ENCODE peak calls at places on chromosomes 1 and 21, in seven cellular contexts. L is gastrocnemius medialis; V is GM12878; R is CD4-positive, alpha-beta T cell; M is fibroblast of pulmonary artery; Y is PC-3; B is body of pancreas. K is an unnamed sample.

GRCh38 chr1:227945891-227946623 is 1.7 kb downstream of the WNT9A start:
- DNase-seq in L (peak), V (no peak), R (no peak), M (peak), Y (peak), B (peak), K (no peak)

GRCh38 chr1:41109316-41110263 is 88.1 kb upstream of the SLFNL1 start:
- DNase-seq in L (peak), V (no peak), R (no peak), M (peak), Y (peak), B (peak), K (no peak)

GRCh38 chr1:156559086-156559796 is 13.1 kb downstream of the IQGAP3 start:
- DNase-seq in L (no peak), V (no peak), R (no peak), M (no peak), Y (no peak), B (no peak), K (no peak)

GRCh38 chr1:197268012-197268411 is at the start of gene CRB1:
- DNase-seq in L (no peak), V (no peak), R (no peak), M (no peak), Y (no peak), B (no peak), K (no peak)

GRCh38 chr1:17829579-17829978 is 74.4 kb downstream of the ACTL8 start:
- DNase-seq in L (no peak), V (no peak), R (no peak), M (no peak), Y (no peak), B (no peak), K (no peak)

GRCh38 chr1:184380468-184380867 is 6.4 kb upstream of the C1orf21 start:
- DNase-seq in L (no peak), V (no peak), R (no peak), M (no peak), Y (no peak), B (no peak), K (no peak)

GRCh38 chr21:44510109-44510507 is 29.9 kb downstream of the KRTAP10-1 start:
- DNase-seq in L (no peak), V (no peak), R (no peak), M (no peak), Y (peak), B (no peak), K (no peak)

GRCh38 chr1:221470000-221470698 is 271.7 kb downstream of the DUSP10 start:
- DNase-seq in L (no peak), V (no peak), R (no peak), M (no peak), Y (no peak), B (no peak), K (no peak)

GRCh38 chr1:18191037-18191867 is 83.7 kb downstream of the IGSF21 start:
- DNase-seq in L (no peak), V (no peak), R (no peak), M (no peak), Y (no peak), B (no peak), K (no peak)

GRCh38 chr1:9040659-9041030 is 14.4 kb upstream of the SLC2A7 start:
- DNase-seq in L (no peak), V (no peak), R (no peak), M (no peak), Y (no peak), B (no peak), K (no peak)

GRCh38 chr1:229007701-229008100 is 263.2 kb upstream of the RAB4A start:
- DNase-seq in L (no peak), V (no peak), R (no peak), M (no peak), Y (no peak), B (no peak), K (no peak)

GRCh38 chr1:81550753-81551152 is 250.0 kb upstream of the ADGRL2 start:
- DNase-seq in L (no peak), V (no peak), R (no peak), M (no peak), Y (peak), B (no peak), K (no peak)

GRCh38 chr1:41331546-41331917 is 29.7 kb upstream of the FOXO6 start:
- DNase-seq in L (no peak), V (no peak), R (no peak), M (no peak), Y (no peak), B (no peak), K (no peak)

GRCh38 chr1:162091681-162092524 is 22.4 kb downstream of the NOS1AP start:
- DNase-seq in L (no peak), V (no peak), R (no peak), M (no peak), Y (peak), B (no peak), K (no peak)

GRCh38 chr1:203153989-203154821 is 21.4 kb downstream of the MYBPH start:
- DNase-seq in L (no peak), V (no peak), R (no peak), M (peak), Y (peak), B (no peak), K (no peak)

GRCh38 chr1:172821609-172822274 is 162.8 kb downstream of the FASLG start:
- DNase-seq in L (no peak), V (no peak), R (no peak), M (peak), Y (peak), B (no peak), K (no peak)

GRCh38 chr1:67646145-67647035 is 38.6 kb upstream of the GADD45A start:
- DNase-seq in L (peak), V (no peak), R (no peak), M (peak), Y (peak), B (peak), K (no peak)

GRCh38 chr1:231414260-231415016 is 7.6 kb downstream of the EGLN1 start:
- DNase-seq in L (peak), V (no peak), R (no peak), M (no peak), Y (no peak), B (no peak), K (no peak)

GRCh38 chr1:48030696-48031365 is 33.6 kb upstream of the TRABD2B start:
- DNase-seq in L (no peak), V (no peak), R (no peak), M (no peak), Y (no peak), B (no peak), K (no peak)

GRCh38 chr1:96634863-96635262 is 86.7 kb upstream of the PTBP2 start:
- DNase-seq in L (no peak), V (no peak), R (no peak), M (no peak), Y (peak), B (no peak), K (no peak)

GRCh38 chr1:76901158-76901767 is 34.0 kb downstream of the ST6GALNAC5 start:
- DNase-seq in L (no peak), V (peak), R (no peak), M (peak), Y (peak), B (no peak), K (peak)

GRCh38 chr1:186076006-186076405 is 299.0 kb downstream of the TPR start:
- DNase-seq in L (no peak), V (no peak), R (no peak), M (no peak), Y (no peak), B (no peak), K (no peak)

GRCh38 chr1:218521414-218522169 is 176.5 kb downstream of the TGFB2 start:
- DNase-seq in L (peak), V (no peak), R (peak), M (no peak), Y (peak), B (peak), K (peak)

GRCh38 chr1:2145946-2146835 is 48.4 kb downstream of the FAAP20 start:
- DNase-seq in L (no peak), V (no peak), R (no peak), M (no peak), Y (no peak), B (no peak), K (no peak)

GRCh38 chr1:12294076-12294475 is 64.2 kb downstream of the VPS13D start:
- DNase-seq in L (no peak), V (no peak), R (no peak), M (peak), Y (no peak), B (no peak), K (no peak)

GRCh38 chr1:202710070-202711025 is at the start of gene SYT2:
- DNase-seq in L (no peak), V (no peak), R (no peak), M (peak), Y (no peak), B (peak), K (peak)

GRCh38 chr21:44013380-44014088 is 1.4 kb downstream of the TRAPPC10 start:
- DNase-seq in L (no peak), V (peak), R (no peak), M (no peak), Y (peak), B (no peak), K (no peak)

GRCh38 chr1:51960262-51960661 is 30.2 kb downstream of the RAB3B start:
- DNase-seq in L (no peak), V (no peak), R (no peak), M (no peak), Y (no peak), B (peak), K (no peak)

GRCh38 chr21:19998450-19998849 is 999.8 kb upstream of the NCAM2 start:
- DNase-seq in L (no peak), V (no peak), R (no peak), M (no peak), Y (no peak), B (no peak), K (no peak)

GRCh38 chr1:24043345-24044032 is 63.4 kb upstream of the SRSF10 start:
- DNase-seq in L (no peak), V (no peak), R (no peak), M (no peak), Y (no peak), B (no peak), K (no peak)

GRCh38 chr1:207495816-207496792 is at the start of gene CR1:
- DNase-seq in L (peak), V (no peak), R (peak), M (peak), Y (no peak), B (peak), K (peak)

GRCh38 chr1:27563407-27564263 is 40.3 kb downstream of the AHDC1 start:
- DNase-seq in L (peak), V (no peak), R (no peak), M (peak), Y (peak), B (peak), K (no peak)

GRCh38 chr21:32370971-32371766 is 21.6 kb downstream of the URB1 start:
- DNase-seq in L (no peak), V (no peak), R (no peak), M (peak), Y (no peak), B (no peak), K (no peak)

GRCh38 chr1:234893725-234894630 is 234.7 kb downstream of the TOMM20 start:
- DNase-seq in L (no peak), V (no peak), R (no peak), M (peak), Y (peak), B (peak), K (no peak)

GRCh38 chr1:84847253-84848247 is 45.5 kb downstream of the LPAR3 start:
- DNase-seq in L (no peak), V (no peak), R (no peak), M (peak), Y (peak), B (peak), K (no peak)

GRCh38 chr1:216908116-216908515 is 184.9 kb upstream of the ESRRG start:
- DNase-seq in L (no peak), V (no peak), R (no peak), M (no peak), Y (no peak), B (no peak), K (no peak)

GRCh38 chr1:150514260-150514659 is 1.3 kb upstream of the FALEC start:
- DNase-seq in L (no peak), V (no peak), R (no peak), M (no peak), Y (no peak), B (no peak), K (no peak)

GRCh38 chr1:157113116-157113515 is 13.5 kb upstream of the ETV3L start:
- DNase-seq in L (no peak), V (no peak), R (no peak), M (no peak), Y (no peak), B (no peak), K (no peak)

GRCh38 chr1:84862810-84863251 is 30.2 kb downstream of the LPAR3 start:
- DNase-seq in L (no peak), V (peak), R (peak), M (no peak), Y (no peak), B (no peak), K (no peak)

GRCh38 chr1:231693361-231694080 is 66.9 kb downstream of the DISC1 start:
- DNase-seq in L (peak), V (no peak), R (no peak), M (no peak), Y (no peak), B (no peak), K (no peak)

GRCh38 chr21:25871566-25871965 is 136.8 kb downstream of the GABPA start:
- DNase-seq in L (no peak), V (no peak), R (no peak), M (no peak), Y (peak), B (no peak), K (no peak)
- TF ChIP-seq CTCF in L (no peak), V (peak), R (no peak), M (peak), Y (peak), B (no peak), K (peak)

GRCh38 chr21:37642493-37642892 is 273.8 kb downstream of the KCNJ6 start:
- DNase-seq in L (no peak), V (no peak), R (no peak), M (no peak), Y (peak), B (no peak), K (no peak)
- TF ChIP-seq CTCF in L (peak), V (peak), R (peak), M (no peak), Y (peak), B (peak), K (peak)

GRCh38 chr1:15526490-15527339 is at the start of gene DNAJC16:
- DNase-seq in L (peak), V (peak), R (peak), M (peak), Y (peak), B (peak), K (peak)
- TF ChIP-seq CTCF in L (no peak), V (no peak), R (no peak), M (peak), Y (no peak), B (peak), K (no peak)

GRCh38 chr1:240854367-240854766 is 242.4 kb upstream of the GREM2 start:
- DNase-seq in L (no peak), V (no peak), R (no peak), M (peak), Y (peak), B (no peak), K (no peak)
- TF ChIP-seq CTCF in L (no peak), V (no peak), R (no peak), M (no peak), Y (peak), B (no peak), K (no peak)